ENCODE peak calls at places on chromosomes 7 and 10, in nine cellular contexts. One of them, this sample, is unnamed.

GRCh38 chr10:95756061-95756751 is at the start of gene ENTPD1:
- DNase-seq in iris pigment epithelial cell: peak; percentile 55
- DNase-seq in SHP77: no peak
- DNase-seq in astrocyte of the spinal cord: no peak
- DNase-seq in nucleus accumbens: no peak
- DNase-seq in vagina: no peak
- DNase-seq in activated T-cell treated with anti-CD3 and anti-CD28 coated beads, Interleukin-2, amount 50 U/mL, for 72 hours: no peak
- DNase-seq in caudate nucleus: no peak
- DNase-seq in T-helper 2 cell: no peak
- DNase-seq in this sample: no peak

GRCh38 chr10:124354411-124355382 is 64.0 kb downstream of the OAT start:
- DNase-seq in iris pigment epithelial cell: peak; percentile 80
- DNase-seq in SHP77: peak; percentile 59
- DNase-seq in astrocyte of the spinal cord: peak; percentile 64
- DNase-seq in nucleus accumbens: no peak
- DNase-seq in vagina: no peak
- DNase-seq in activated T-cell treated with anti-CD3 and anti-CD28 coated beads, Interleukin-2, amount 50 U/mL, for 72 hours: peak; percentile 41
- DNase-seq in caudate nucleus: no peak
- DNase-seq in T-helper 2 cell: no peak
- DNase-seq in this sample: no peak

GRCh38 chr7:90473819-90474218 is 4.4 kb downstream of the PTTG1IP2 start:
- DNase-seq in iris pigment epithelial cell: peak; percentile 56
- DNase-seq in SHP77: no peak
- DNase-seq in astrocyte of the spinal cord: no peak
- DNase-seq in nucleus accumbens: no peak
- DNase-seq in vagina: no peak
- DNase-seq in activated T-cell treated with anti-CD3 and anti-CD28 coated beads, Interleukin-2, amount 50 U/mL, for 72 hours: no peak
- DNase-seq in caudate nucleus: no peak
- DNase-seq in T-helper 2 cell: no peak
- DNase-seq in this sample: no peak

GRCh38 chr7:112830769-112831168 is 40.6 kb upstream of the TMEM168 start:
- DNase-seq in iris pigment epithelial cell: no peak
- DNase-seq in SHP77: no peak
- DNase-seq in astrocyte of the spinal cord: no peak
- DNase-seq in nucleus accumbens: no peak
- DNase-seq in vagina: no peak
- DNase-seq in activated T-cell treated with anti-CD3 and anti-CD28 coated beads, Interleukin-2, amount 50 U/mL, for 72 hours: no peak
- DNase-seq in caudate nucleus: no peak
- DNase-seq in T-helper 2 cell: no peak
- DNase-seq in this sample: no peak

GRCh38 chr10:77582710-77583115 is 54.9 kb downstream of the KCNMA1 start:
- DNase-seq in iris pigment epithelial cell: peak; percentile 78
- DNase-seq in SHP77: no peak
- DNase-seq in astrocyte of the spinal cord: peak; percentile 73
- DNase-seq in nucleus accumbens: no peak
- DNase-seq in vagina: no peak
- DNase-seq in activated T-cell treated with anti-CD3 and anti-CD28 coated beads, Interleukin-2, amount 50 U/mL, for 72 hours: peak; percentile 36
- DNase-seq in caudate nucleus: no peak
- DNase-seq in T-helper 2 cell: no peak
- DNase-seq in this sample: no peak

GRCh38 chr7:1847260-1848001 is 177.4 kb downstream of the ELFN1 start:
- DNase-seq in iris pigment epithelial cell: no peak
- DNase-seq in SHP77: no peak
- DNase-seq in astrocyte of the spinal cord: no peak
- DNase-seq in nucleus accumbens: no peak
- DNase-seq in vagina: no peak
- DNase-seq in activated T-cell treated with anti-CD3 and anti-CD28 coated beads, Interleukin-2, amount 50 U/mL, for 72 hours: no peak
- DNase-seq in caudate nucleus: no peak
- DNase-seq in T-helper 2 cell: no peak
- DNase-seq in this sample: no peak

GRCh38 chr10:11742779-11743298 is 657 bp downstream of the ECHDC3 start:
- DNase-seq in iris pigment epithelial cell: no peak
- DNase-seq in SHP77: no peak
- DNase-seq in astrocyte of the spinal cord: no peak
- DNase-seq in nucleus accumbens: no peak
- DNase-seq in vagina: no peak
- DNase-seq in activated T-cell treated with anti-CD3 and anti-CD28 coated beads, Interleukin-2, amount 50 U/mL, for 72 hours: peak; percentile 12
- DNase-seq in caudate nucleus: no peak
- DNase-seq in T-helper 2 cell: no peak
- DNase-seq in this sample: peak; percentile 18

GRCh38 chr10:112799726-112800510 is 150.1 kb upstream of the TCF7L2 start:
- DNase-seq in iris pigment epithelial cell: no peak
- DNase-seq in SHP77: no peak
- DNase-seq in astrocyte of the spinal cord: no peak
- DNase-seq in nucleus accumbens: no peak
- DNase-seq in vagina: no peak
- DNase-seq in activated T-cell treated with anti-CD3 and anti-CD28 coated beads, Interleukin-2, amount 50 U/mL, for 72 hours: no peak
- DNase-seq in caudate nucleus: no peak
- DNase-seq in T-helper 2 cell: no peak
- DNase-seq in this sample: no peak

GRCh38 chr7:76358053-76358477 is 726 bp downstream of the YWHAG start:
- DNase-seq in iris pigment epithelial cell: no peak
- DNase-seq in SHP77: peak; percentile 10
- DNase-seq in astrocyte of the spinal cord: peak; percentile 46
- DNase-seq in nucleus accumbens: peak; percentile 34
- DNase-seq in vagina: no peak
- DNase-seq in activated T-cell treated with anti-CD3 and anti-CD28 coated beads, Interleukin-2, amount 50 U/mL, for 72 hours: peak; percentile 45
- DNase-seq in caudate nucleus: peak; percentile 51
- DNase-seq in T-helper 2 cell: peak; percentile 30
- DNase-seq in this sample: peak; percentile 68

GRCh38 chr10:51800121-51800520 is 100.7 kb upstream of the CSTF2T start:
- DNase-seq in iris pigment epithelial cell: no peak
- DNase-seq in SHP77: no peak
- DNase-seq in astrocyte of the spinal cord: no peak
- DNase-seq in nucleus accumbens: no peak
- DNase-seq in vagina: no peak
- DNase-seq in activated T-cell treated with anti-CD3 and anti-CD28 coated beads, Interleukin-2, amount 50 U/mL, for 72 hours: no peak
- DNase-seq in caudate nucleus: no peak
- DNase-seq in T-helper 2 cell: no peak
- DNase-seq in this sample: no peak

GRCh38 chr7:123492485-123492884 is 41.9 kb downstream of the IQUB start:
- DNase-seq in iris pigment epithelial cell: peak; percentile 3
- DNase-seq in SHP77: no peak
- DNase-seq in astrocyte of the spinal cord: no peak
- DNase-seq in nucleus accumbens: no peak
- DNase-seq in vagina: no peak
- DNase-seq in activated T-cell treated with anti-CD3 and anti-CD28 coated beads, Interleukin-2, amount 50 U/mL, for 72 hours: no peak
- DNase-seq in caudate nucleus: no peak
- DNase-seq in T-helper 2 cell: no peak
- DNase-seq in this sample: no peak

This sample was measured in hypothalamus.